ENCODE peak calls at places on chromosomes 16 and 17, in five cellular contexts. P, D, V, Y and M are unnamed samples.

GRCh38 chr16:53600076-53600475 is 97.1 kb upstream of the AKTIP start:
- DNase-seq in Y (peak; percentile 24), V (no peak), P (no peak), D (no peak), M (no peak)

GRCh38 chr17:50047488-50048126 is 8.3 kb upstream of the ITGA3 start:
- DNase-seq in D (no peak), Y (peak; percentile 87), V (peak; percentile 95), P (no peak), M (no peak)

GRCh38 chr17:68204736-68205135 is 43.1 kb upstream of the AMZ2 start:
- DNase-seq in Y (no peak), V (peak; percentile 61), P (peak; percentile 36), D (peak; percentile 59), M (no peak)

GRCh38 chr17:40341808-40342574 is 22.5 kb downstream of the GJD3 start:
- DNase-seq in V (peak; percentile 41), Y (peak; percentile 86), D (no peak), P (peak; percentile 89), M (no peak)

GRCh38 chr16:8848939-8849391 is 19.8 kb downstream of the CARHSP1 start:
- DNase-seq in Y (peak; percentile 94), P (no peak), V (peak; percentile 63), D (no peak), M (no peak)

GRCh38 chr17:2484876-2485275 is 26.8 kb downstream of the METTL16 start:
- DNase-seq in D (no peak), V (no peak), P (no peak), Y (no peak), M (no peak)

GRCh38 chr17:67246648-67247415 is 1.8 kb upstream of the HELZ start:
- DNase-seq in D (no peak), Y (peak; percentile 36), P (peak; percentile 90), V (peak; percentile 98), M (peak; percentile 91)

GRCh38 chr16:1152651-1153259 is at the start of gene CACNA1H:
- DNase-seq in Y (peak; percentile 30), P (peak; percentile 77), V (no peak), D (no peak), M (no peak)

GRCh38 chr17:66354472-66354871 is 52.1 kb downstream of the PRKCA start:
- DNase-seq in V (no peak), Y (no peak), D (no peak), P (no peak), M (no peak)

GRCh38 chr16:27847030-27847550 is 216.4 kb downstream of the GSG1L start:
- DNase-seq in P (no peak), V (peak; percentile 9), D (no peak), Y (no peak), M (no peak)

GRCh38 chr17:15265131-15265530 is at the start of gene PMP22:
- DNase-seq in D (no peak), Y (peak; percentile 48), V (peak; percentile 14), P (no peak), M (no peak)

GRCh38 chr17:76076100-76076764 is 1.7 kb downstream of the GALR2 start:
- DNase-seq in P (no peak), D (no peak), V (no peak), Y (no peak), M (no peak)

GRCh38 chr16:15865742-15866141 is 8.9 kb upstream of the MYH11 start:
- DNase-seq in Y (peak; percentile 14), V (no peak), D (no peak), P (no peak), M (no peak)

GRCh38 chr16:84048871-84049270 is 6.3 kb upstream of the SLC38A8 start:
- DNase-seq in Y (no peak), D (no peak), P (no peak), V (no peak), M (no peak)

GRCh38 chr17:8909621-8910292 is 42.3 kb upstream of the PIK3R6 start:
- DNase-seq in Y (no peak), P (no peak), D (no peak), V (no peak), M (no peak)

GRCh38 chr16:4913130-4913773 is 23.7 kb downstream of the PPL start:
- DNase-seq in P (no peak), Y (no peak), V (no peak), D (no peak), M (no peak)

GRCh38 chr17:50426814-50427787 is 1.1 kb downstream of the ACSF2 start:
- DNase-seq in D (peak; percentile 73), V (peak; percentile 57), P (peak; percentile 62), Y (peak; percentile 56), M (peak; percentile 69)

GRCh38 chr16:23668225-23668624 is 10.5 kb upstream of the PLK1 start:
- DNase-seq in Y (no peak), D (no peak), V (no peak), P (no peak), M (no peak)

GRCh38 chr16:87335968-87336849 is 19.0 kb upstream of the C16orf95 start:
- DNase-seq in Y (no peak), V (no peak), D (no peak), P (no peak), M (no peak)

GRCh38 chr16:4699030-4699556 is 5.7 kb downstream of the NUDT16L1 start:
- DNase-seq in Y (no peak), V (no peak), D (no peak), P (no peak), M (no peak)

GRCh38 chr17:2487306-2487705 is 24.4 kb downstream of the METTL16 start:
- DNase-seq in V (peak; percentile 24), P (no peak), D (no peak), Y (no peak), M (no peak)

DNA sequence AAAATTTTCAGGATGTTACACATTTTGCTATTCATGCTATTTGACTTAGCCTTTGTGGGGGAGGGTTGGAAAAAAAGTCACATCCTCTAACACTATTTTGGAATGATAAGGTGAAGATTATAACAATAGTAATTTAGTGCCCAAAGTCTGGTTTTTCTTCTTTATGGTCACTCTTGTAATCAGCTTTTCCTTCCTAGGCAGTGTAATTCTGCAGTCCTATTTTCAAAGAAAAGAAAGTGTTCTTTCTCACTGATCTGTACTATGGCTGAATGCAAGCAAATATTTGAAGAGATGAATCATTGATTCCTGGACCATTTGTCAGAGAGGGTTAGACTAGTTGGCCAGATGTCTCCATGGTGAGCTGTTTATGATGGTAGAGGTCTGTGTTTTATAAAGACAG is 8.4 kb downstream of the RSPRY1 start:
- DNase-seq in D (no peak), V (peak; percentile 90), P (peak; percentile 61), Y (peak; percentile 94), M (peak; percentile 54)
- TF ChIP-seq EZH2phosphoT487 in D (no peak), V (no peak), P (no peak), Y (no peak), M (no peak)

GRCh38 chr17:3890082-3890892 is 2.6 kb downstream of the CAMKK1 start:
- DNase-seq in Y (peak; percentile 98), P (peak; percentile 80), V (peak; percentile 87), D (no peak), M (peak; percentile 52)
- TF ChIP-seq EZH2phosphoT487 in Y (no peak), P (no peak), V (peak; percentile 84), D (no peak), M (no peak)

GRCh38 chr17:81144423-81144781 is 20.9 kb upstream of the PVALEF start:
- DNase-seq in D (no peak), Y (no peak), P (no peak), V (no peak), M (no peak)

GRCh38 chr17:81143717-81144422 is 21.4 kb upstream of the PVALEF start:
- DNase-seq in D (no peak), P (no peak), V (no peak), Y (no peak), M (no peak)

GRCh38 chr17:81140695-81141094 is 24.6 kb upstream of the PVALEF start:
- DNase-seq in P (no peak), Y (no peak), D (no peak), V (no peak), M (no peak)

GRCh38 chr17:81143200-81143527 is 22.1 kb upstream of the PVALEF start:
- DNase-seq in V (no peak), P (no peak), Y (no peak), D (no peak), M (no peak)

GRCh38 chr17:81142301-81143199 is 22.8 kb upstream of the PVALEF start:
- DNase-seq in V (peak; percentile 83), Y (peak; percentile 78), D (peak; percentile 81), P (peak; percentile 87), M (peak; percentile 76)
- TF ChIP-seq EZH2phosphoT487 in V (no peak), Y (no peak), D (no peak), P (no peak), M (no peak)

DNA sequence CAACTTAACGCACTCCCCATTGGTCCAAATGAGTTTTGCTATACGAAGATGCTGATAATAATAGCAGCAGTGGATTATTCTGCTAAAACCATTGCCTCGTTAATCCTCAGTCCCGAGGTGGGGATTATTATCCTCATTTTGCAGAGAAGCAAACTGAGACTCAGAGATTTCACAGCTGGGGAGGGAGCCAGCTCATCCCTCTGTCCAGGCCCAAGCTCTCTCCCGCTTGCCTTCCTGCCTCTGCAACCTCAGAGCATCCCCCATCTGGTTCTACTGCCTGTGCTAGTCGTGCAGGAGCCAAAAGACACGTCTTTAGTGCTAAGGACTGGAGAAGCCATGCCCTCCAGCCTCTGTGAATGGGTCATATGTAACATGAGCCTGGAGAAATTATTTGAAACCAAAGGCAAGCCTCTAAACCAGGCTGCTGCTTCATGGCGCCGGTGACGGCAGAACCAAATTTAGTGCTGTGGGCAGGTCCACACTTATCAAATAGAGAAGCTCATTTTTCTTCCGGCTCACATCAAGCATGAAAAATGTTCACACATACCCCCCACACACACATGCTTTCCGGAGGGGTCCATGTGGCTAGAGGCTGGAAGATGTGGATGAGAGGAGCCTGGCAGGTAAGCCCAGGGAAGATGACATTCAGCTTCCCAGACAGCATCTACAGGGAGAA is 13.5 kb downstream of the MAPT start:
- DNase-seq in D (no peak), P (no peak), V (no peak), Y (no peak), M (no peak)
- TF ChIP-seq EZH2phosphoT487 in D (no peak), P (no peak), V (no peak), Y (no peak), M (no peak)

DNA sequence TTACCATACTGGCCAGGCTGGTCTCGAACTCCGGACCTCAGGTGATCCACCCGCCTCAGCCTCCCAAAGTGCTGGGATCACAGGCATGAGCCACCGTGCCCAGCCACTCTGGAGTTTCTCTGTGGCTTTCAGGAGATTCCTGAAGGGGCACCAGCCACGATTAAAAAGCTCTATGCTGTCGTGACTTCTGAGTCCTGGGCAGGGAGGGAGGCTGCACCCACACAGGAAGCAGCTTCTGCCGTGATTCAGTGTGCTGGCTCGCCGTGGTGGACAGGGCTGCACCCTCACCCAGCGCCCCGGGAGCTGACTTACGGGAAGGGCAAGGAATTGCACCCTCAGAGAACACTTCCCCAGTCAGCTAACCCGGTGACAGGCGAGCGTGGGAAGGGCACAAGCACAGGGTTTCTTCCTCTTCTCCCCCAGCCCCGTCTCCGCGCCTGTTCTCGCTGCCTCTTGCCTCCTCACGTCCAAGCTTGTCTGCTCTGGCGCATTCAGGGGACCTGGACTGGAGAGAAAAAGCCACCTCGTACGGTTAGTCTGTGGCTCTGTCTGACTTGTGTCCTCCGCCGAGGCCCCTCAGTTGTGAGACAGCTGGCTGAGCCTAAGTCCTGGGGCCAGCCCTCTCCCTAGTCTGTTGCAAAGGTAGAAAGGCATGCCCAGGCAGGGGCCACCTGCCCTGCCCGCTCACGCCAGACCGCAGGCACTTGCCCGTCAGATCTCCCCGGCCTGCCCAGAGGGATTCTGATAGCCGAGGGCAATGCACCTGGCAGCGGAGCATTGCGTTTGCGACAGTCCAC is 145.0 kb downstream of the SEC14L1 start:
- DNase-seq in D (no peak), P (peak; percentile 75), V (peak; percentile 97), Y (peak; percentile 98), M (no peak)
- TF ChIP-seq EZH2phosphoT487 in D (no peak), P (no peak), V (no peak), Y (no peak), M (no peak)

GRCh38 chr17:77693301-77693700 is 265.2 kb upstream of the TNRC6C start:
- DNase-seq in Y (no peak), D (no peak), V (no peak), P (no peak), M (no peak)
- TF ChIP-seq EZH2phosphoT487 in Y (no peak), D (no peak), V (no peak), P (no peak), M (no peak)